ENCODE peak calls at places on chromosomes 4 and X, in ten cellular contexts. One of them, this sample, is unnamed.
A peak's percentile ranks its signal among the peaks of the same experiment; 100 is the strongest.

GRCh38 chr4:59455751-59456150 is 1744.4 kb upstream of the ADGRL3 start:
- DNase-seq in lower lobe of right lung: no peak
- DNase-seq in CD8-positive, alpha-beta memory T cell: no peak
- DNase-seq in GM23248: no peak
- DNase-seq in Peyer's patch: no peak
- DNase-seq in tibial nerve: no peak
- DNase-seq in body of pancreas: no peak
- DNase-seq in lung: no peak
- DNase-seq in left ventricle myocardium inferior: no peak
- DNase-seq in PC-3: peak; percentile 13
- DNase-seq in this sample: no peak

GRCh38 chr4:164807611-164808010 is 53.7 kb downstream of the SMIM31 start:
- DNase-seq in GM23248: no peak
- DNase-seq in tibial nerve: no peak
- DNase-seq in left ventricle myocardium inferior: no peak
- DNase-seq in Peyer's patch: no peak
- DNase-seq in lower lobe of right lung: peak; percentile 52
- DNase-seq in body of pancreas: no peak
- DNase-seq in lung: peak; percentile 43
- DNase-seq in CD8-positive, alpha-beta memory T cell: no peak
- DNase-seq in PC-3: no peak
- DNase-seq in this sample: no peak

GRCh38 chr4:139208404-139208945 is 31.5 kb upstream of the ELF2 start:
- DNase-seq in Peyer's patch: no peak
- DNase-seq in PC-3: no peak
- DNase-seq in body of pancreas: peak; percentile 15
- DNase-seq in lower lobe of right lung: no peak
- DNase-seq in tibial nerve: no peak
- DNase-seq in left ventricle myocardium inferior: no peak
- DNase-seq in lung: no peak
- DNase-seq in CD8-positive, alpha-beta memory T cell: no peak
- DNase-seq in GM23248: peak; percentile 93
- DNase-seq in this sample: no peak

GRCh38 chr4:88101165-88101564 is 57.3 kb downstream of the ABCG2 start:
- DNase-seq in PC-3: no peak
- DNase-seq in body of pancreas: no peak
- DNase-seq in tibial nerve: no peak
- DNase-seq in Peyer's patch: no peak
- DNase-seq in GM23248: no peak
- DNase-seq in left ventricle myocardium inferior: no peak
- DNase-seq in lower lobe of right lung: no peak
- DNase-seq in lung: no peak
- DNase-seq in CD8-positive, alpha-beta memory T cell: no peak
- DNase-seq in this sample: no peak

GRCh38 chr4:126718161-126718560 is 914.6 kb upstream of the INTU start:
- DNase-seq in GM23248: no peak
- DNase-seq in body of pancreas: no peak
- DNase-seq in lung: no peak
- DNase-seq in Peyer's patch: no peak
- DNase-seq in left ventricle myocardium inferior: no peak
- DNase-seq in lower lobe of right lung: no peak
- DNase-seq in CD8-positive, alpha-beta memory T cell: no peak
- DNase-seq in PC-3: no peak
- DNase-seq in tibial nerve: no peak
- DNase-seq in this sample: no peak

GRCh38 chrX:12580548-12580947 is 210.7 kb upstream of the PRPS2 start:
- DNase-seq in left ventricle myocardium inferior: no peak
- DNase-seq in PC-3: peak; percentile 80
- DNase-seq in body of pancreas: no peak
- DNase-seq in Peyer's patch: no peak
- DNase-seq in GM23248: no peak
- DNase-seq in CD8-positive, alpha-beta memory T cell: no peak
- DNase-seq in lung: no peak
- DNase-seq in tibial nerve: no peak
- DNase-seq in lower lobe of right lung: no peak
- DNase-seq in this sample: no peak

GRCh38 chr4:10554694-10555093 is 97.5 kb upstream of the ZNF518B start:
- DNase-seq in CD8-positive, alpha-beta memory T cell: peak; percentile 20
- DNase-seq in body of pancreas: peak; percentile 47
- DNase-seq in tibial nerve: peak; percentile 40
- DNase-seq in lower lobe of right lung: no peak
- DNase-seq in PC-3: peak; percentile 77
- DNase-seq in Peyer's patch: no peak
- DNase-seq in left ventricle myocardium inferior: no peak
- DNase-seq in lung: peak; percentile 44
- DNase-seq in GM23248: peak; percentile 78
- DNase-seq in this sample: no peak

GRCh38 chrX:132414404-132414803 is 74.4 kb downstream of the MBNL3 start:
- DNase-seq in body of pancreas: no peak
- DNase-seq in GM23248: no peak
- DNase-seq in lower lobe of right lung: no peak
- DNase-seq in Peyer's patch: no peak
- DNase-seq in PC-3: no peak
- DNase-seq in CD8-positive, alpha-beta memory T cell: no peak
- DNase-seq in tibial nerve: no peak
- DNase-seq in left ventricle myocardium inferior: no peak
- DNase-seq in lung: no peak
- DNase-seq in this sample: no peak

GRCh38 chrX:97399400-97399799 is 515.7 kb downstream of the RPA4 start:
- DNase-seq in lung: no peak
- DNase-seq in PC-3: peak; percentile 56
- DNase-seq in Peyer's patch: no peak
- DNase-seq in GM23248: peak; percentile 49
- DNase-seq in lower lobe of right lung: no peak
- DNase-seq in body of pancreas: no peak
- DNase-seq in left ventricle myocardium inferior: no peak
- DNase-seq in CD8-positive, alpha-beta memory T cell: no peak
- DNase-seq in tibial nerve: no peak
- DNase-seq in this sample: no peak

GRCh38 chr4:156388826-156389225 is 435.2 kb upstream of the CTSO start:
- DNase-seq in lung: no peak
- DNase-seq in CD8-positive, alpha-beta memory T cell: no peak
- DNase-seq in GM23248: peak; percentile 60
- DNase-seq in PC-3: peak; percentile 63
- DNase-seq in left ventricle myocardium inferior: no peak
- DNase-seq in tibial nerve: no peak
- DNase-seq in Peyer's patch: no peak
- DNase-seq in body of pancreas: no peak
- DNase-seq in lower lobe of right lung: no peak
- DNase-seq in this sample: no peak

GRCh38 chr4:5033266-5033945 is 14.1 kb upstream of the CYTL1 start:
- DNase-seq in body of pancreas: no peak
- DNase-seq in PC-3: no peak
- DNase-seq in Peyer's patch: no peak
- DNase-seq in tibial nerve: no peak
- DNase-seq in lower lobe of right lung: no peak
- DNase-seq in left ventricle myocardium inferior: peak; percentile 26
- DNase-seq in GM23248: peak; percentile 55
- DNase-seq in lung: no peak
- DNase-seq in CD8-positive, alpha-beta memory T cell: no peak
- DNase-seq in this sample: no peak

GRCh38 chr4:140718240-140718639 is 37.9 kb downstream of the TBC1D9 start:
- DNase-seq in body of pancreas: no peak
- DNase-seq in Peyer's patch: no peak
- DNase-seq in PC-3: no peak
- DNase-seq in left ventricle myocardium inferior: no peak
- DNase-seq in tibial nerve: no peak
- DNase-seq in lung: no peak
- DNase-seq in lower lobe of right lung: no peak
- DNase-seq in GM23248: peak; percentile 79
- DNase-seq in CD8-positive, alpha-beta memory T cell: no peak
- DNase-seq in this sample: no peak

GRCh38 chrX:113353134-113353533 is 512.5 kb upstream of the AMOT start:
- DNase-seq in GM23248: no peak
- DNase-seq in lung: no peak
- DNase-seq in body of pancreas: no peak
- DNase-seq in lower lobe of right lung: no peak
- DNase-seq in tibial nerve: no peak
- DNase-seq in CD8-positive, alpha-beta memory T cell: no peak
- DNase-seq in left ventricle myocardium inferior: no peak
- DNase-seq in PC-3: no peak
- DNase-seq in Peyer's patch: no peak
- DNase-seq in this sample: no peak

GRCh38 chr4:155667538-155668511 is 1.2 kb downstream of the GUCY1A1 start:
- DNase-seq in lung: peak; percentile 37
- DNase-seq in lower lobe of right lung: peak; percentile 61
- DNase-seq in left ventricle myocardium inferior: peak; percentile 61
- DNase-seq in CD8-positive, alpha-beta memory T cell: no peak
- DNase-seq in PC-3: peak; percentile 45
- DNase-seq in Peyer's patch: peak; percentile 49
- DNase-seq in tibial nerve: no peak
- DNase-seq in GM23248: peak; percentile 45
- DNase-seq in body of pancreas: peak; percentile 37
- DNase-seq in this sample: no peak

GRCh38 chrX:43589735-43590515 is 66.2 kb upstream of the MAOA start:
- DNase-seq in GM23248: no peak
- DNase-seq in Peyer's patch: no peak
- DNase-seq in CD8-positive, alpha-beta memory T cell: no peak
- DNase-seq in tibial nerve: no peak
- DNase-seq in lower lobe of right lung: no peak
- DNase-seq in body of pancreas: no peak
- DNase-seq in left ventricle myocardium inferior: no peak
- DNase-seq in lung: no peak
- DNase-seq in PC-3: peak; percentile 74
- DNase-seq in this sample: no peak

GRCh38 chr4:54109226-54110018 is 9.5 kb downstream of the GSX2 start:
- DNase-seq in lung: no peak
- DNase-seq in lower lobe of right lung: no peak
- DNase-seq in PC-3: no peak
- DNase-seq in body of pancreas: no peak
- DNase-seq in CD8-positive, alpha-beta memory T cell: no peak
- DNase-seq in Peyer's patch: peak; percentile 58
- DNase-seq in GM23248: no peak
- DNase-seq in left ventricle myocardium inferior: no peak
- DNase-seq in tibial nerve: no peak
- DNase-seq in this sample: no peak
- H3K27me3 ChIP-seq in lung: peaks cover 4% of the 10 kb centered on the region
- H3K27me3 ChIP-seq in lower lobe of right lung: peaks cover 86% of the 10 kb centered on the region
- H3K27me3 ChIP-seq in PC-3: no peaks in the 10 kb centered on the region
- H3K27me3 ChIP-seq in body of pancreas: no peaks in the 10 kb centered on the region
- H3K27me3 ChIP-seq in CD8-positive, alpha-beta memory T cell: peaks cover 54% of the 10 kb centered on the region
- H3K27me3 ChIP-seq in Peyer's patch: peaks cover 15% of the 10 kb centered on the region
- H3K27me3 ChIP-seq in GM23248: no peaks in the 10 kb centered on the region
- H3K27me3 ChIP-seq in left ventricle myocardium inferior: peaks cover 100% of the 10 kb centered on the region
- H3K27me3 ChIP-seq in tibial nerve: peaks cover 89% of the 10 kb centered on the region
- H3K27me3 ChIP-seq in this sample: no peaks in the 10 kb centered on the region

GRCh38 chr4:71210831-71211230 is 128.0 kb upstream of the SLC4A4 start:
- DNase-seq in GM23248: peak; percentile 56
- DNase-seq in lower lobe of right lung: no peak
- DNase-seq in CD8-positive, alpha-beta memory T cell: no peak
- DNase-seq in tibial nerve: no peak
- DNase-seq in Peyer's patch: no peak
- DNase-seq in PC-3: no peak
- DNase-seq in lung: no peak
- DNase-seq in body of pancreas: no peak
- DNase-seq in left ventricle myocardium inferior: no peak
- DNase-seq in this sample: no peak
- H3K4me1 ChIP-seq in GM23248: peaks cover 59% of the 10 kb centered on the region
- H3K4me1 ChIP-seq in lower lobe of right lung: peaks cover 9% of the 10 kb centered on the region
- H3K4me1 ChIP-seq in CD8-positive, alpha-beta memory T cell: no peaks in the 10 kb centered on the region
- H3K4me1 ChIP-seq in tibial nerve: no peaks in the 10 kb centered on the region
- H3K4me1 ChIP-seq in Peyer's patch: no peaks in the 10 kb centered on the region
- H3K4me1 ChIP-seq in PC-3: no peaks in the 10 kb centered on the region
- H3K4me1 ChIP-seq in lung: peaks cover 4% of the 10 kb centered on the region
- H3K4me1 ChIP-seq in body of pancreas: peaks cover 9% of the 10 kb centered on the region
- H3K4me1 ChIP-seq in left ventricle myocardium inferior: peaks cover 35% of the 10 kb centered on the region
- H3K4me1 ChIP-seq in this sample: no peaks in the 10 kb centered on the region

GRCh38 chr4:84477738-84478137 is 21.4 kb downstream of the NKX6-1 start:
- DNase-seq in GM23248: no peak
- DNase-seq in tibial nerve: no peak
- DNase-seq in left ventricle myocardium inferior: no peak
- DNase-seq in Peyer's patch: no peak
- DNase-seq in PC-3: no peak
- DNase-seq in lower lobe of right lung: no peak
- DNase-seq in CD8-positive, alpha-beta memory T cell: no peak
- DNase-seq in body of pancreas: no peak
- DNase-seq in lung: no peak
- DNase-seq in this sample: no peak

GRCh38 chr4:84480082-84480481 is 19.0 kb downstream of the NKX6-1 start:
- DNase-seq in lung: no peak
- DNase-seq in PC-3: no peak
- DNase-seq in body of pancreas: no peak
- DNase-seq in tibial nerve: no peak
- DNase-seq in CD8-positive, alpha-beta memory T cell: no peak
- DNase-seq in lower lobe of right lung: no peak
- DNase-seq in left ventricle myocardium inferior: no peak
- DNase-seq in GM23248: no peak
- DNase-seq in Peyer's patch: no peak
- DNase-seq in this sample: no peak

GRCh38 chr4:84481077-84481878 is 17.8 kb downstream of the NKX6-1 start:
- DNase-seq in lung: no peak
- DNase-seq in GM23248: no peak
- DNase-seq in CD8-positive, alpha-beta memory T cell: no peak
- DNase-seq in lower lobe of right lung: no peak
- DNase-seq in tibial nerve: no peak
- DNase-seq in Peyer's patch: no peak
- DNase-seq in PC-3: no peak
- DNase-seq in body of pancreas: no peak
- DNase-seq in left ventricle myocardium inferior: no peak
- DNase-seq in this sample: no peak

GRCh38 chr4:84481879-84482245 is 17.2 kb downstream of the NKX6-1 start:
- DNase-seq in CD8-positive, alpha-beta memory T cell: no peak
- DNase-seq in lung: no peak
- DNase-seq in lower lobe of right lung: no peak
- DNase-seq in left ventricle myocardium inferior: no peak
- DNase-seq in tibial nerve: no peak
- DNase-seq in Peyer's patch: no peak
- DNase-seq in body of pancreas: no peak
- DNase-seq in GM23248: no peak
- DNase-seq in PC-3: no peak
- DNase-seq in this sample: no peak

GRCh38 chr4:84479663-84480062 is 19.4 kb downstream of the NKX6-1 start:
- DNase-seq in CD8-positive, alpha-beta memory T cell: no peak
- DNase-seq in left ventricle myocardium inferior: no peak
- DNase-seq in GM23248: no peak
- DNase-seq in Peyer's patch: no peak
- DNase-seq in body of pancreas: no peak
- DNase-seq in lower lobe of right lung: no peak
- DNase-seq in tibial nerve: no peak
- DNase-seq in PC-3: peak; percentile 12
- DNase-seq in lung: no peak
- DNase-seq in this sample: no peak
- H3K27me3 ChIP-seq in CD8-positive, alpha-beta memory T cell: peaks cover 7% of the 10 kb centered on the region
- H3K27me3 ChIP-seq in left ventricle myocardium inferior: peaks cover 100% of the 10 kb centered on the region
- H3K27me3 ChIP-seq in GM23248: peaks cover 78% of the 10 kb centered on the region
- H3K27me3 ChIP-seq in Peyer's patch: peaks cover 32% of the 10 kb centered on the region
- H3K27me3 ChIP-seq in body of pancreas: no peaks in the 10 kb centered on the region
- H3K27me3 ChIP-seq in lower lobe of right lung: peaks cover 55% of the 10 kb centered on the region
- H3K27me3 ChIP-seq in tibial nerve: peaks cover 70% of the 10 kb centered on the region
- H3K27me3 ChIP-seq in PC-3: no peaks in the 10 kb centered on the region
- H3K27me3 ChIP-seq in lung: peaks cover 12% of the 10 kb centered on the region
- H3K27me3 ChIP-seq in this sample: peaks cover 22% of the 10 kb centered on the region

DNA sequence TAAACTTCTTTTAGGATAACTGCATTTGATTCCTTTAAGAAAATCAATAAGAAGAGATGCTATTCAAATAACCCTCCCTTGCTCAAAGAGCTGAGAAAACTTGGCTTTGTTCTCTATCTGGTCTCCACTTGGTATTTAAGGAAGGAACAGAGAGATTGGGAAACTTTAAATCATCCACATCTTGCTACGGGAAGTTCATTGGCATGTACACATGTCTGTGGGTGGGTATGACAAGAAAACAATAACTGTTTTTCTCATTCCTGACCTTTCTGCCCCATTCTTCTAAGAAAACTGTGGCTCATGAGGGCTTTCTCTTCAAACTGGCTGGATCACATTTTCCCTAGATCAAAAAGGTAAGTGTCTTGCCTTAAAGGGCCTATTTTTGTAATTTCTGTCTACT is 6.0 kb downstream of the SEL1L3 start:
- DNase-seq in lower lobe of right lung: no peak
- DNase-seq in Peyer's patch: no peak
- DNase-seq in tibial nerve: no peak
- DNase-seq in body of pancreas: no peak
- DNase-seq in left ventricle myocardium inferior: no peak
- DNase-seq in GM23248: peak; percentile 45
- DNase-seq in CD8-positive, alpha-beta memory T cell: no peak
- DNase-seq in PC-3: no peak
- DNase-seq in lung: no peak
- DNase-seq in this sample: no peak
- H3K4me1 ChIP-seq in lower lobe of right lung: peaks cover 65% of the 10 kb centered on the region
- H3K4me1 ChIP-seq in Peyer's patch: peaks cover 39% of the 10 kb centered on the region
- H3K4me1 ChIP-seq in tibial nerve: peaks cover 50% of the 10 kb centered on the region
- H3K4me1 ChIP-seq in body of pancreas: peaks cover 52% of the 10 kb centered on the region
- H3K4me1 ChIP-seq in left ventricle myocardium inferior: peaks cover 35% of the 10 kb centered on the region
- H3K4me1 ChIP-seq in GM23248: peaks cover 31% of the 10 kb centered on the region
- H3K4me1 ChIP-seq in CD8-positive, alpha-beta memory T cell: peaks cover 67% of the 10 kb centered on the region
- H3K4me1 ChIP-seq in PC-3: peaks cover 26% of the 10 kb centered on the region
- H3K4me1 ChIP-seq in lung: no peaks in the 10 kb centered on the region
- H3K4me1 ChIP-seq in this sample: peaks cover 7% of the 10 kb centered on the region